ENCODE peak calls at places on chromosomes 1 and 21, in nine cellular contexts. One of them, this sample, is unnamed.

GRCh38 chr1:213925783-213926182 is 62.0 kb upstream of the PROX1 start:
- DNase-seq in PC-3: no peak
- DNase-seq in hepatocyte: no peak
- DNase-seq in HCT116: no peak
- DNase-seq in MM.1S: no peak
- DNase-seq in GM23248: no peak
- DNase-seq in neural progenitor cell: no peak
- DNase-seq in OCI-LY7: no peak
- DNase-seq in GM23338: no peak
- DNase-seq in this sample: no peak

GRCh38 chr1:229410692-229411433 is 23.0 kb downstream of the ACTA1 start:
- DNase-seq in hepatocyte: peak; percentile 87
- DNase-seq in neural progenitor cell: peak; percentile 56
- DNase-seq in GM23248: peak; percentile 80
- DNase-seq in PC-3: peak; percentile 72
- DNase-seq in OCI-LY7: no peak
- DNase-seq in GM23338: peak; percentile 61
- DNase-seq in HCT116: no peak
- DNase-seq in MM.1S: peak; percentile 38
- DNase-seq in this sample: peak; percentile 86

GRCh38 chr1:15360681-15361080 is 49.0 kb upstream of the EFHD2 start:
- DNase-seq in neural progenitor cell: no peak
- DNase-seq in MM.1S: no peak
- DNase-seq in GM23338: no peak
- DNase-seq in OCI-LY7: no peak
- DNase-seq in GM23248: no peak
- DNase-seq in hepatocyte: no peak
- DNase-seq in HCT116: no peak
- DNase-seq in PC-3: no peak
- DNase-seq in this sample: no peak

GRCh38 chr21:38151021-38151645 is 105.7 kb upstream of the KCNJ15 start:
- DNase-seq in OCI-LY7: no peak
- DNase-seq in PC-3: no peak
- DNase-seq in hepatocyte: no peak
- DNase-seq in GM23248: no peak
- DNase-seq in neural progenitor cell: no peak
- DNase-seq in HCT116: no peak
- DNase-seq in MM.1S: no peak
- DNase-seq in GM23338: no peak
- DNase-seq in this sample: no peak

GRCh38 chr1:5993553-5994510 is 1.6 kb upstream of the NPHP4 start:
- DNase-seq in GM23338: peak; percentile 67
- DNase-seq in OCI-LY7: peak; percentile 37
- DNase-seq in MM.1S: peak; percentile 34
- DNase-seq in PC-3: peak; percentile 25
- DNase-seq in GM23248: no peak
- DNase-seq in hepatocyte: no peak
- DNase-seq in neural progenitor cell: no peak
- DNase-seq in HCT116: no peak
- DNase-seq in this sample: no peak

GRCh38 chr1:156123356-156124196 is 9.1 kb downstream of the LMNA start:
- DNase-seq in GM23338: peak; percentile 87
- DNase-seq in hepatocyte: peak; percentile 96
- DNase-seq in PC-3: peak; percentile 99
- DNase-seq in OCI-LY7: no peak
- DNase-seq in GM23248: peak; percentile 96
- DNase-seq in HCT116: peak; percentile 91
- DNase-seq in neural progenitor cell: peak; percentile 78
- DNase-seq in MM.1S: no peak
- DNase-seq in this sample: peak; percentile 79

GRCh38 chr1:227315500-227316346 is 2.6 kb downstream of the CDC42BPA start:
- DNase-seq in PC-3: peak; percentile 74
- DNase-seq in OCI-LY7: no peak
- DNase-seq in HCT116: no peak
- DNase-seq in MM.1S: no peak
- DNase-seq in GM23248: peak; percentile 80
- DNase-seq in GM23338: peak; percentile 29
- DNase-seq in neural progenitor cell: peak; percentile 16
- DNase-seq in hepatocyte: peak; percentile 70
- DNase-seq in this sample: no peak

GRCh38 chr1:172277989-172278388 is 142.5 kb upstream of the C1orf105 start:
- DNase-seq in hepatocyte: no peak
- DNase-seq in OCI-LY7: no peak
- DNase-seq in GM23248: no peak
- DNase-seq in MM.1S: no peak
- DNase-seq in PC-3: no peak
- DNase-seq in neural progenitor cell: no peak
- DNase-seq in HCT116: no peak
- DNase-seq in GM23338: no peak
- DNase-seq in this sample: no peak

GRCh38 chr1:31626451-31627202 is 9.1 kb downstream of the HCRTR1 start:
- DNase-seq in hepatocyte: peak; percentile 27
- DNase-seq in OCI-LY7: no peak
- DNase-seq in GM23248: peak; percentile 73
- DNase-seq in neural progenitor cell: peak; percentile 41
- DNase-seq in HCT116: no peak
- DNase-seq in MM.1S: no peak
- DNase-seq in GM23338: peak; percentile 49
- DNase-seq in PC-3: no peak
- DNase-seq in this sample: no peak

GRCh38 chr1:246609632-246610031 is 43.4 kb downstream of the CNST start:
- DNase-seq in MM.1S: no peak
- DNase-seq in OCI-LY7: no peak
- DNase-seq in GM23248: peak; percentile 64
- DNase-seq in HCT116: no peak
- DNase-seq in hepatocyte: no peak
- DNase-seq in PC-3: peak; percentile 42
- DNase-seq in GM23338: no peak
- DNase-seq in neural progenitor cell: no peak
- DNase-seq in this sample: no peak

GRCh38 chr1:201155354-201155753 is 1.1 kb upstream of the TMEM9 start:
- DNase-seq in OCI-LY7: no peak
- DNase-seq in neural progenitor cell: no peak
- DNase-seq in PC-3: no peak
- DNase-seq in GM23338: no peak
- DNase-seq in hepatocyte: no peak
- DNase-seq in GM23248: no peak
- DNase-seq in MM.1S: no peak
- DNase-seq in HCT116: no peak
- DNase-seq in this sample: no peak
- TF ChIP-seq EZH2phosphoT487 in OCI-LY7: no peak
- TF ChIP-seq EZH2phosphoT487 in neural progenitor cell: no peak
- TF ChIP-seq EZH2phosphoT487 in PC-3: no peak
- TF ChIP-seq EZH2phosphoT487 in GM23338: no peak
- TF ChIP-seq EZH2phosphoT487 in hepatocyte: no peak
- TF ChIP-seq EZH2phosphoT487 in GM23248: no peak
- TF ChIP-seq EZH2phosphoT487 in MM.1S: no peak
- TF ChIP-seq EZH2phosphoT487 in HCT116: no peak
- TF ChIP-seq EZH2phosphoT487 in this sample: no peak

GRCh38 chr1:234852659-234853058 is 242.7 kb upstream of the IRF2BP2 start:
- DNase-seq in OCI-LY7: no peak
- DNase-seq in PC-3: no peak
- DNase-seq in MM.1S: no peak
- DNase-seq in neural progenitor cell: no peak
- DNase-seq in GM23248: no peak
- DNase-seq in hepatocyte: no peak
- DNase-seq in GM23338: no peak
- DNase-seq in HCT116: no peak
- DNase-seq in this sample: no peak

GRCh38 chr1:234845836-234846235 is 235.9 kb upstream of the IRF2BP2 start:
- DNase-seq in HCT116: no peak
- DNase-seq in GM23248: no peak
- DNase-seq in MM.1S: no peak
- DNase-seq in PC-3: no peak
- DNase-seq in hepatocyte: no peak
- DNase-seq in OCI-LY7: no peak
- DNase-seq in neural progenitor cell: no peak
- DNase-seq in GM23338: no peak
- DNase-seq in this sample: no peak

GRCh38 chr1:234849824-234850223 is 239.8 kb upstream of the IRF2BP2 start:
- DNase-seq in hepatocyte: no peak
- DNase-seq in OCI-LY7: no peak
- DNase-seq in neural progenitor cell: no peak
- DNase-seq in HCT116: no peak
- DNase-seq in MM.1S: no peak
- DNase-seq in GM23248: peak; percentile 24
- DNase-seq in GM23338: no peak
- DNase-seq in PC-3: peak; percentile 20
- DNase-seq in this sample: no peak

GRCh38 chr1:234851450-234852438 is 241.8 kb upstream of the IRF2BP2 start:
- DNase-seq in PC-3: peak; percentile 50
- DNase-seq in neural progenitor cell: no peak
- DNase-seq in GM23338: peak; percentile 24
- DNase-seq in hepatocyte: no peak
- DNase-seq in GM23248: peak; percentile 39
- DNase-seq in HCT116: no peak
- DNase-seq in MM.1S: peak; percentile 88
- DNase-seq in OCI-LY7: peak; percentile 71
- DNase-seq in this sample: no peak

GRCh38 chr1:234848972-234849641 is 239.1 kb upstream of the IRF2BP2 start:
- DNase-seq in MM.1S: no peak
- DNase-seq in GM23248: peak; percentile 80
- DNase-seq in GM23338: no peak
- DNase-seq in neural progenitor cell: no peak
- DNase-seq in HCT116: no peak
- DNase-seq in hepatocyte: no peak
- DNase-seq in OCI-LY7: no peak
- DNase-seq in PC-3: peak; percentile 83
- DNase-seq in this sample: no peak
- TF ChIP-seq EZH2phosphoT487 in MM.1S: no peak
- TF ChIP-seq EZH2phosphoT487 in GM23248: no peak
- TF ChIP-seq EZH2phosphoT487 in GM23338: no peak
- TF ChIP-seq EZH2phosphoT487 in neural progenitor cell: no peak
- TF ChIP-seq EZH2phosphoT487 in HCT116: no peak
- TF ChIP-seq EZH2phosphoT487 in hepatocyte: no peak
- TF ChIP-seq EZH2phosphoT487 in OCI-LY7: no peak
- TF ChIP-seq EZH2phosphoT487 in PC-3: no peak
- TF ChIP-seq EZH2phosphoT487 in this sample: no peak

GRCh38 chr1:247908761-247909160 is 11.3 kb upstream of the OR2T8 start:
- DNase-seq in HCT116: no peak
- DNase-seq in GM23248: no peak
- DNase-seq in PC-3: peak; percentile 47
- DNase-seq in OCI-LY7: no peak
- DNase-seq in GM23338: peak; percentile 48
- DNase-seq in hepatocyte: no peak
- DNase-seq in neural progenitor cell: no peak
- DNase-seq in MM.1S: no peak
- DNase-seq in this sample: no peak
- TF ChIP-seq EZH2phosphoT487 in HCT116: no peak
- TF ChIP-seq EZH2phosphoT487 in GM23248: no peak
- TF ChIP-seq EZH2phosphoT487 in PC-3: no peak
- TF ChIP-seq EZH2phosphoT487 in OCI-LY7: no peak
- TF ChIP-seq EZH2phosphoT487 in GM23338: no peak
- TF ChIP-seq EZH2phosphoT487 in hepatocyte: no peak
- TF ChIP-seq EZH2phosphoT487 in neural progenitor cell: no peak
- TF ChIP-seq EZH2phosphoT487 in MM.1S: no peak
- TF ChIP-seq EZH2phosphoT487 in this sample: no peak

GRCh38 chr1:109931189-109931672 is 20.6 kb downstream of the CSF1 start:
- DNase-seq in GM23338: peak; percentile 95
- DNase-seq in hepatocyte: peak; percentile 72
- DNase-seq in neural progenitor cell: peak; percentile 97
- DNase-seq in OCI-LY7: no peak
- DNase-seq in PC-3: peak; percentile 42
- DNase-seq in MM.1S: no peak
- DNase-seq in HCT116: peak; percentile 24
- DNase-seq in GM23248: peak; percentile 43
- DNase-seq in this sample: peak; percentile 80
- TF ChIP-seq EZH2phosphoT487 in GM23338: no peak
- TF ChIP-seq EZH2phosphoT487 in hepatocyte: no peak
- TF ChIP-seq EZH2phosphoT487 in neural progenitor cell: no peak
- TF ChIP-seq EZH2phosphoT487 in OCI-LY7: no peak
- TF ChIP-seq EZH2phosphoT487 in PC-3: no peak
- TF ChIP-seq EZH2phosphoT487 in MM.1S: no peak
- TF ChIP-seq EZH2phosphoT487 in HCT116: no peak
- TF ChIP-seq EZH2phosphoT487 in GM23248: no peak
- TF ChIP-seq EZH2phosphoT487 in this sample: no peak

DNA sequence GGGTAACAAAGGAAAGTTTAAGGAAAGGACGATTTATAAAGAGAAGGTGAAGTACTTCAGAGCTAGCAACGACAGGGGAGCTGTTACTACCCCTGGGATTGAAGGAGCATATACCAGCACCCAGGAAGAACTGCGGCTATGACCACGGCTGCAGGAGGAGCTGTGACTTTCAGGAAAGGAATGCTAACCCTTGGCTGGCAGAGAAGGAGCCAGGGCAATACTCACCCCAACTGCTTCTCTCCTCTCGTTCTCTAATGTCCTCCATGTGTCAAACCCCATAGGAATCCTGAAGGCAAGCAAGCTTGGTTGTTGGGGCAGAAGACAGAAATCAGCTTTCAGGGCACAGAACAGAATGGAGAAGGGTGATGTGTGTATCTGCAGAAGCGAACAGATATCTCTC is 120.5 kb downstream of the TMEM53 start:
- DNase-seq in OCI-LY7: no peak
- DNase-seq in HCT116: peak; percentile 36
- DNase-seq in PC-3: peak; percentile 87
- DNase-seq in GM23338: no peak
- DNase-seq in GM23248: peak; percentile 76
- DNase-seq in neural progenitor cell: no peak
- DNase-seq in MM.1S: no peak
- DNase-seq in hepatocyte: peak; percentile 35
- DNase-seq in this sample: no peak
- TF ChIP-seq EZH2phosphoT487 in OCI-LY7: no peak
- TF ChIP-seq EZH2phosphoT487 in HCT116: no peak
- TF ChIP-seq EZH2phosphoT487 in PC-3: no peak
- TF ChIP-seq EZH2phosphoT487 in GM23338: no peak
- TF ChIP-seq EZH2phosphoT487 in GM23248: no peak
- TF ChIP-seq EZH2phosphoT487 in neural progenitor cell: no peak
- TF ChIP-seq EZH2phosphoT487 in MM.1S: no peak
- TF ChIP-seq EZH2phosphoT487 in hepatocyte: no peak
- TF ChIP-seq EZH2phosphoT487 in this sample: no peak

GRCh38 chr1:66013371-66013770 is 220.7 kb downstream of the PDE4B start:
- DNase-seq in HCT116: no peak
- DNase-seq in GM23338: no peak
- DNase-seq in GM23248: no peak
- DNase-seq in neural progenitor cell: no peak
- DNase-seq in PC-3: no peak
- DNase-seq in MM.1S: no peak
- DNase-seq in hepatocyte: no peak
- DNase-seq in OCI-LY7: no peak
- DNase-seq in this sample: no peak

GRCh38 chr1:66012076-66012769 is 219.5 kb downstream of the PDE4B start:
- DNase-seq in hepatocyte: no peak
- DNase-seq in PC-3: no peak
- DNase-seq in GM23338: no peak
- DNase-seq in MM.1S: peak; percentile 18
- DNase-seq in OCI-LY7: no peak
- DNase-seq in GM23248: peak; percentile 30
- DNase-seq in HCT116: no peak
- DNase-seq in neural progenitor cell: no peak
- DNase-seq in this sample: no peak
- TF ChIP-seq EZH2phosphoT487 in hepatocyte: no peak
- TF ChIP-seq EZH2phosphoT487 in PC-3: no peak
- TF ChIP-seq EZH2phosphoT487 in GM23338: no peak
- TF ChIP-seq EZH2phosphoT487 in MM.1S: no peak
- TF ChIP-seq EZH2phosphoT487 in OCI-LY7: no peak
- TF ChIP-seq EZH2phosphoT487 in GM23248: no peak
- TF ChIP-seq EZH2phosphoT487 in HCT116: no peak
- TF ChIP-seq EZH2phosphoT487 in neural progenitor cell: no peak
- TF ChIP-seq EZH2phosphoT487 in this sample: no peak

This sample was measured in SK-N-SH.